ENCODE peak calls at places on chromosomes 2 and 18, in five cellular contexts. T is suprapubic skin, U is cardiac fibroblast, K is lower lobe of right lung, B is endothelial cell. V is an unnamed sample.

GRCh38 chr2:208586516-208586915 is 179.9 kb downstream of the PTH2R start:
- DNase-seq in T (no peak), U (no peak), K (no peak), B (no peak), V (no peak)

GRCh38 chr2:228519561-228519960 is 338.1 kb upstream of the SPHKAP start:
- DNase-seq in T (no peak), U (no peak), K (no peak), B (no peak), V (no peak)

GRCh38 chr2:71483246-71483645 is 29.9 kb downstream of the DYSF start:
- DNase-seq in T (no peak), U (no peak), K (no peak), B (no peak), V (no peak)

GRCh38 chr2:69603146-69603743 is 40.3 kb downstream of the AAK1 start:
- DNase-seq in T (no peak), U (no peak), K (no peak), B (no peak), V (no peak)

GRCh38 chr2:48592067-48592466 is 25.6 kb upstream of the GTF2A1L start:
- DNase-seq in T (no peak), U (no peak), K (no peak), B (no peak), V (no peak)

GRCh38 chr2:238425979-238426567 is 654 bp upstream of the ASB1 start:
- DNase-seq in T (no peak), U (peak), K (no peak), B (no peak), V (no peak)

GRCh38 chr18:79477711-79478483 is 82.2 kb downstream of the NFATC1 start:
- DNase-seq in T (peak), U (no peak), K (no peak), B (no peak), V (no peak)

GRCh38 chr18:35508030-35508429 is 10.3 kb upstream of the INO80C start:
- DNase-seq in T (no peak), U (no peak), K (no peak), B (no peak), V (no peak)

GRCh38 chr2:53437371-53437770 is 330.2 kb upstream of the CHAC2 start:
- DNase-seq in T (no peak), U (no peak), K (no peak), B (no peak), V (no peak)

GRCh38 chr18:49565656-49566055 is 3.8 kb downstream of the LIPG start:
- DNase-seq in T (no peak), U (peak), K (no peak), B (no peak), V (no peak)

GRCh38 chr2:197378494-197378972 is 56.3 kb downstream of the SF3B1 start:
- DNase-seq in T (no peak), U (peak), K (no peak), B (peak), V (peak)

GRCh38 chr2:11155326-11156059 is at the start of gene SLC66A3:
- DNase-seq in T (no peak), U (no peak), K (peak), B (no peak), V (peak)

GRCh38 chr2:241002275-241003046 is 4.0 kb downstream of the SNED1 start:
- DNase-seq in T (peak), U (no peak), K (no peak), B (no peak), V (no peak)

GRCh38 chr2:171158790-171159325 is 1.8 kb downstream of the TLK1 start:
- DNase-seq in T (no peak), U (no peak), K (no peak), B (no peak), V (no peak)

GRCh38 chr2:6788614-6789013 is 77.1 kb downstream of the CMPK2 start:
- DNase-seq in T (no peak), U (no peak), K (no peak), B (no peak), V (peak)

GRCh38 chr2:157419031-157419580 is 24.8 kb downstream of the CYTIP start:
- DNase-seq in T (no peak), U (no peak), K (no peak), B (no peak), V (no peak)

GRCh38 chr2:48886919-48887318 is 131.4 kb upstream of the LHCGR start:
- DNase-seq in T (no peak), U (no peak), K (no peak), B (no peak), V (no peak)

GRCh38 chr2:152369176-152369860 is 34.3 kb downstream of the FMNL2 start:
- DNase-seq in T (no peak), U (peak), K (no peak), B (no peak), V (peak)

GRCh38 chr18:61992923-61993322 is 100.1 kb upstream of the RNF152 start:
- DNase-seq in T (no peak), U (peak), K (no peak), B (no peak), V (peak)

GRCh38 chr2:18178736-18179349 is 300.4 kb downstream of the KCNS3 start:
- DNase-seq in T (no peak), U (peak), K (no peak), B (peak), V (peak)

GRCh38 chr2:239293450-239294430 is 107.1 kb downstream of the HDAC4 start:
- DNase-seq in T (peak), U (no peak), K (peak), B (no peak), V (no peak)

GRCh38 chr2:36173760-36174362 is 181.7 kb upstream of the CRIM1 start:
- DNase-seq in T (no peak), U (no peak), K (no peak), B (no peak), V (peak)

GRCh38 chr2:159713691-159714585 is 1.6 kb downstream of the MARCHF7 start:
- DNase-seq in T (no peak), U (peak), K (no peak), B (no peak), V (peak)

GRCh38 chr2:11710632-11711381 is 35.6 kb upstream of the LPIN1 start:
- DNase-seq in T (no peak), U (peak), K (no peak), B (no peak), V (no peak)

GRCh38 chr2:43592443-43592842 is 3.4 kb downstream of the THADA start:
- DNase-seq in T (no peak), U (no peak), K (no peak), B (no peak), V (peak)
- TF ChIP-seq CTCF in T (no peak), U (peak), K (no peak), B (no peak), V (no peak)

GRCh38 chr2:207311316-207312005 is 145.7 kb upstream of the KLF7 start:
- DNase-seq in T (peak), U (peak), K (peak), B (no peak), V (peak)
- TF ChIP-seq CTCF in T (no peak), U (peak), K (peak), B (no peak), V (peak)

GRCh38 chr18:52409732-52410131 is 69.7 kb downstream of the DCC start:
- DNase-seq in T (no peak), U (no peak), K (no peak), B (no peak), V (peak)
- TF ChIP-seq CTCF in T (no peak), U (no peak), K (no peak), B (no peak), V (no peak)

GRCh38 chr18:31101148-31102019 is 837 bp downstream of the DSC2 start:
- DNase-seq in T (peak), U (peak), K (peak), B (peak), V (peak)
- TF ChIP-seq CTCF in T (no peak), U (no peak), K (no peak), B (peak), V (no peak)

GRCh38 chr2:62410015-62410453 is 96.0 kb downstream of the TMEM17 start:
- DNase-seq in T (no peak), U (no peak), K (no peak), B (no peak), V (no peak)
- TF ChIP-seq CTCF in T (no peak), U (no peak), K (no peak), B (no peak), V (no peak)

GRCh38 chr2:140529706-140530105 is 1601.1 kb downstream of the LRP1B start:
- DNase-seq in T (no peak), U (no peak), K (no peak), B (no peak), V (no peak)
- TF ChIP-seq CTCF in T (no peak), U (no peak), K (no peak), B (no peak), V (no peak)

GRCh38 chr2:67043781-67044478 is 353.2 kb upstream of the ETAA1 start:
- DNase-seq in T (no peak), U (no peak), K (no peak), B (no peak), V (no peak)
- TF ChIP-seq CTCF in T (no peak), U (no peak), K (no peak), B (no peak), V (no peak)

GRCh38 chr2:163265562-163265961 is 427.0 kb upstream of the KCNH7 start:
- DNase-seq in T (no peak), U (no peak), K (no peak), B (no peak), V (no peak)

GRCh38 chr2:163269375-163270021 is 430.9 kb upstream of the KCNH7 start:
- DNase-seq in T (no peak), U (no peak), K (no peak), B (no peak), V (no peak)

GRCh38 chr2:163264376-163264775 is 425.8 kb upstream of the KCNH7 start:
- DNase-seq in T (no peak), U (peak), K (no peak), B (no peak), V (peak)

DNA sequence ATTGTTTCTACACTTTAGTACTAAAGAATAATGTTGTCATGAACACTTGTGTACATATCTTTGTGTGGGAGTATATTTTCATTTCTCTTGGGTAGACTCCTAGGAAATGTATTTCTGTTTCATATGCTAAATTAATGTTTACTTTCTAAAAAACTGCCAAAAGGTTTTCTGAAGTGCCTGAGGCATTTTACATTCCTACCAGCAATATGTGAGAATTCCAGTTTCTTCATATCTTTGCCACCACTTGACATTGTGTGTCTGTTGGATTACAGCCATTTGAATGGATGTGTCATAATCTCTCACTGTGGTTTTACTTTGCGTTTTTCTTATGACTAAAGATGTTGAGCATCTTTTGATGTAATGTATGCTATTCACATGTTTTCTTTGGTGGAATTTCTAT is 428.2 kb upstream of the KCNH7 start:
- DNase-seq in T (no peak), U (peak), K (no peak), B (no peak), V (peak)
- TF ChIP-seq CTCF in T (no peak), U (peak), K (no peak), B (no peak), V (no peak)

DNA sequence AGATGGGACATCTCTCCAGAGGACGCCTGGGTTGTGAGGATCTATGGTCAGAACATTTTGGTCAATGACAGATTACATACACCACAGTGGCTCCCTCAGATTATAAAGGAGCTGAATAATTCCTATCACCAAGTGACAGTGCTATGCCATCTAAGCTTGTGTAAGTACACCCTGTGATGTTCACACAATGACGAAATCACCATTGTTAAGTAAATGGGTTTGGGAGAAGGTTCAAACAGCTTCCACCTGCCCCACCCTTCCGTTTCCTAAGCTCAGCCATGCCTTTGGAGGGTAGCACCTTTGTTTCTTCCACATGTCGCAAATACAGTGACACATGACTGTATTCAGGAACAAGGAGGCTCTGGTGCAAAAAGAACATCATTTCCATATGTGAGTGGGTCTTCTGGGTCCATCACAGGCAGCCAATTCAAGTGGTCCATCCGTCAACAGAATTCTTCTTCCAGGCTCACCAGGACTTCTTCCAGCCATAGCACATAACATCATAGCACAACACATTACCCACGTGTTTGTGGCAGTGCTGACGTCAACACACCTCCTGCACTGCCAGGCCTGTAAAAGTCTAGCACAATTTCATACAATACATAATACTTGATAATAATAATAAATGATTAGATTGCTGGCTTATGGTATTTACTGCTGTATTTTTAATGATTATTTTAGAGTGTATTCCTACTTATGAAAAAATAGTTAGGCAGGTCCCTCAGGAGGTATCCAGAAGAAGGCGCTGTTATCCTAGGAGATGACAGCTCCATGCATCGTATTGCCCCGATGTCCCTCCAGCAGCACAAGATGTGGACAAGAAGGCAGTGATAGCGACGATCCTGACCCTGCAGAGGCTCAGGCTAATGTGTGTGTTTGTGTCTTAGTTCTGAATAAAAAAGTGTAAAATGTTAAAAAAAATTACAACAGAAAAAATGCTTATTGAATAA is 264.8 kb downstream of the ANAPC1 start:
- DNase-seq in T (no peak), U (peak), K (no peak), B (no peak), V (peak)
- TF ChIP-seq CTCF in T (no peak), U (no peak), K (no peak), B (no peak), V (no peak)

V was measured in MCF 10A.